ENCODE peak calls at places on chromosomes 5 and 9, in six cellular contexts. U is IMR-90, W is HEK293T, L is A549, S is HepG2, N is GM12878. Y is an unnamed sample.

GRCh38 chr9:127004946-127005769 is 90.6 kb downstream of the RALGPS1 start:
- DNase-seq in W (no peak), U (peak), L (no peak), S (no peak), N (peak), Y (no peak)

GRCh38 chr9:109307380-109308240 is 13.2 kb downstream of the EPB41L4B start:
- DNase-seq in S (peak), N (no peak), L (peak), U (no peak), W (peak), Y (no peak)

GRCh38 chr5:73918791-73919221 is 292.8 kb downstream of the ARHGEF28 start:
- DNase-seq in U (no peak), L (no peak), W (no peak), S (no peak), N (no peak), Y (no peak)

GRCh38 chr5:81687292-81687691 is 63.6 kb downstream of the SSBP2 start:
- DNase-seq in S (no peak), N (no peak), U (no peak), W (no peak), L (no peak), Y (no peak)

GRCh38 chr9:36922548-36922947 is 111.5 kb downstream of the PAX5 start:
- DNase-seq in U (no peak), W (no peak), L (peak), S (no peak), N (no peak), Y (no peak)

GRCh38 chr9:136093331-136093986 is 1.6 kb downstream of the NACC2 start:
- DNase-seq in L (peak), N (no peak), U (no peak), W (peak), S (no peak), Y (peak)

GRCh38 chr9:129648092-129648763 is 6.3 kb upstream of the ASB6 start:
- DNase-seq in N (no peak), U (no peak), L (no peak), S (no peak), W (no peak), Y (no peak)

GRCh38 chr9:114156311-114156657 is 947 bp downstream of the COL27A1 start:
- DNase-seq in W (no peak), L (no peak), S (no peak), N (no peak), U (no peak), Y (no peak)

DNA sequence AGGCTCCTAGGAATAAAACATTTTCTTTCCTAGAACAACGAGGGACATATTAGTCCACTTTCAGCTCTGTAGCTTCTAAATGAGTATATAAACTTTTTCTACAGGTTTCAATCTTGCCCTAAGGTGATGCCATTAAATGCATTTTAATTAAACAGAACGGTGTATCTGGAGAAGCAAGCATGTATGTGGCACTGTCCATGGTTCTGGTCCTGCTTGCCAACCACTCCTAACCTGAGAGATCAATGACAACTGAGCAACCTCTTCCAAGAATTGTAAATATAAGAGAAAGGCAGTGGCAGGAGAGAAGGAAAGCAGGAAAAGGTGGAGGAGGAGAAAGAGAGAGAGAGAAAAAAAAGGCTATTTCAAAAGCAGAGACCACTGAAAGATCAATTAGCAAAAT is 95.6 kb upstream of the SPOCK1 start:
- DNase-seq in U (peak), W (no peak), N (no peak), L (no peak), S (no peak), Y (no peak)
- TF ChIP-seq BHLHE40 in U (no peak), W (no peak), N (no peak), L (no peak), S (no peak), Y (no peak)

GRCh38 chr5:115838885-115839518 is 2.4 kb downstream of the ATG12 start:
- DNase-seq in L (peak), U (peak), W (no peak), S (peak), N (no peak), Y (peak)
- TF ChIP-seq BHLHE40 in L (no peak), U (no peak), W (no peak), S (no peak), N (no peak), Y (no peak)

GRCh38 chr9:76369583-76369982 is 24.6 kb downstream of the RFK start:
- DNase-seq in S (peak), W (peak), N (peak), U (peak), L (no peak), Y (no peak)
- TF ChIP-seq BHLHE40 in S (no peak), W (no peak), N (no peak), U (no peak), L (no peak), Y (no peak)

DNA sequence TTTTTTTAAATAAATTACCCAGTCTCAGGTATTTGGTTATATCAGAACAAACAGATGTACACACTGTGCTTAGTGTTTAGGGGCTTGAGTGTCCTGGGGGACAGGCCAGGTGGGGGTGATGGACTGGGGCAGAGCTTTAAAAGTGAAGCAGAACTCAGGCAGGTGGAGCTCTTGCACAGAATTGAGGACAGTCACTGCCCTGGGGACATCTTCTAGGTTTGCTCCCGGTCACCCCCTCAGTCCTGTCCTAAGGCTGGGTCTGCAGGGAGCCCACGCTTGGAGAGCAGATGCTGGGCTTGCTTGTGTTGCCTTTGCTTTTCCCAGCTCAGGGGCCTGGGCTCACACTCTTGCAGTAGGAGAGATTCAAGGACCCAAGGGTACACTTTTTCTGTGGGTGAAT is 10.8 kb downstream of the GADD45G start:
- DNase-seq in L (no peak), U (no peak), N (no peak), W (no peak), S (no peak), Y (no peak)
- TF ChIP-seq BHLHE40 in L (no peak), U (no peak), N (no peak), W (no peak), S (no peak), Y (no peak)

DNA sequence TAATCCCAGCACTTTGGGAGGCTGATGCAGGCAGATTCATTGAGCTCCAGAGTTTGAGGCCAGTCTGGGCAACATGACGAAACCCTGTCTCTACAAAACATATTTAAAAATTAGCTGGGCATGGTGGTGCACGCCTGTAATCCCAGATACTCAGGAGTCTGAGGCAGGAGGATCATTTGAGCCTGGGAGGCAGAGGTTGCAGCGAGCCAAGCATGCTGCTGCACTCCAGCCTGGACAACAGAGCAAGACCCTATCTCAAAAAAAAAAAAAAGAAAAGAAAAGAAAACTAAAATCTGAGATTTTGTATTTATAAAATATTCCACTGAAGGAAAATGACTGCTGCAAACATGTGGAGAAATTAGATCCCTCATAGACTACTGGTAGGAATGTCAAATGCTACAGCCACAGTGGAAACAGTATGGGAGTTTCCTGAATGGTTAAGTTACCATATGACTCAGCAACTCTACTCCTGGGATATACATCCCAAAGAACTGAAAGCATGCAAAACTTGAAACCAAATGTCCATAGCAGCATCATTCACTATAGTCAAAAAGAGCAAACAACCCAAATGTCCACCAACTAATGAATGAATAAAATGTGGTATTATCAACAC is 106.1 kb downstream of the UBAP2 start:
- DNase-seq in L (peak), S (peak), N (no peak), U (peak), W (no peak), Y (no peak)
- TF ChIP-seq BHLHE40 in L (no peak), S (no peak), N (no peak), U (no peak), W (no peak), Y (no peak)

Y was measured in K562.